ENCODE peak calls at places on chromosomes 6 and 20, in five cellular contexts. F is keratinocyte, P is foreskin fibroblast, M is activated B cell treated with CpG ODN at 0.5 μM for 24 hours, Y is cardiac muscle cell. V is an unnamed sample.

GRCh38 chr6:132819405-132820145 is 5.2 kb downstream of the RPS12 start:
- DNase-seq in F (no peak), P (no peak), M (no peak), Y (no peak), V (no peak)

GRCh38 chr20:38853759-38854158 is 48.3 kb downstream of the PPP1R16B start:
- DNase-seq in F (no peak), P (no peak), M (no peak), Y (no peak), V (no peak)

GRCh38 chr6:95866732-95867131 is 149.0 kb upstream of the FUT9 start:
- DNase-seq in F (no peak), P (no peak), M (no peak), Y (peak), V (no peak)

GRCh38 chr20:16575390-16576140 is 2.3 kb upstream of the KIF16B start:
- DNase-seq in F (no peak), P (no peak), M (no peak), Y (peak), V (no peak)

GRCh38 chr20:4856022-4856755 is 134.5 kb downstream of the PRND start:
- DNase-seq in F (no peak), P (no peak), M (no peak), Y (no peak), V (no peak)

GRCh38 chr6:169961772-169962561 is 210.5 kb downstream of the ERMARD start:
- DNase-seq in F (no peak), P (no peak), M (peak), Y (peak), V (no peak)

GRCh38 chr20:35568645-35569044 is 26.8 kb downstream of the ERGIC3 start:
- DNase-seq in F (no peak), P (no peak), M (no peak), Y (no peak), V (no peak)

GRCh38 chr6:144149894-144150672 is at the start of gene STX11:
- DNase-seq in F (no peak), P (peak), M (peak), Y (peak), V (peak)

GRCh38 chr20:62193079-62194025 is 10.5 kb downstream of the MTG2 start:
- DNase-seq in F (no peak), P (no peak), M (no peak), Y (no peak), V (no peak)

GRCh38 chr6:167720456-167721285 is 106.0 kb upstream of the AFDN start:
- DNase-seq in F (no peak), P (no peak), M (no peak), Y (no peak), V (no peak)

GRCh38 chr6:12014873-12015149 is 2.7 kb downstream of the HIVEP1 start:
- DNase-seq in F (no peak), P (no peak), M (no peak), Y (no peak), V (no peak)

GRCh38 chr6:72616406-72617015 is 5.4 kb upstream of the KCNQ5 start:
- DNase-seq in F (no peak), P (peak), M (no peak), Y (peak), V (no peak)

GRCh38 chr6:155317186-155317585 is 2.9 kb upstream of the TFB1M start:
- DNase-seq in F (no peak), P (no peak), M (no peak), Y (no peak), V (no peak)

GRCh38 chr6:170277893-170278742 is 12.8 kb downstream of the DLL1 start:
- DNase-seq in F (no peak), P (no peak), M (no peak), Y (no peak), V (peak)

GRCh38 chr6:24446670-24447069 is 42.7 kb downstream of the GPLD1 start:
- DNase-seq in F (no peak), P (no peak), M (no peak), Y (no peak), V (no peak)

GRCh38 chr6:152124432-152125074 is 317.1 kb downstream of the ESR1 start:
- DNase-seq in F (no peak), P (peak), M (no peak), Y (peak), V (no peak)

GRCh38 chr20:51513545-51513944 is 29.0 kb downstream of the NFATC2 start:
- DNase-seq in F (no peak), P (no peak), M (no peak), Y (no peak), V (no peak)

GRCh38 chr6:118187568-118188164 is 280.6 kb downstream of the SLC35F1 start:
- DNase-seq in F (no peak), P (no peak), M (no peak), Y (peak), V (no peak)

GRCh38 chr6:136492409-136492808 is 57.8 kb downstream of the MAP7 start:
- DNase-seq in F (no peak), P (no peak), M (no peak), Y (no peak), V (no peak)

GRCh38 chr6:35895560-35895959 is 25.3 kb downstream of the SRPK1 start:
- DNase-seq in F (peak), P (no peak), M (no peak), Y (no peak), V (no peak)

GRCh38 chr20:45456632-45457031 is 12.9 kb upstream of the WFDC2 start:
- DNase-seq in F (no peak), P (no peak), M (no peak), Y (peak), V (no peak)

GRCh38 chr6:73798592-73798991 is 102.6 kb downstream of the CD109 start:
- DNase-seq in F (no peak), P (peak), M (no peak), Y (no peak), V (no peak)

GRCh38 chr6:125952764-125953501 is 3.6 kb upstream of the HINT3 start:
- DNase-seq in F (no peak), P (no peak), M (no peak), Y (no peak), V (no peak)

GRCh38 chr20:57844626-57845596 is 135.1 kb upstream of the PMEPA1 start:
- DNase-seq in F (no peak), P (no peak), M (no peak), Y (no peak), V (no peak)

GRCh38 chr6:15825332-15825930 is 162.6 kb upstream of the DTNBP1 start:
- DNase-seq in F (no peak), P (no peak), M (no peak), Y (no peak), V (no peak)

GRCh38 chr6:52389626-52390360 is 27.8 kb downstream of the PAQR8 start:
- DNase-seq in F (no peak), P (peak), M (no peak), Y (no peak), V (no peak)

GRCh38 chr6:170221052-170221752 is 69.7 kb downstream of the DLL1 start:
- DNase-seq in F (no peak), P (no peak), M (no peak), Y (no peak), V (no peak)

GRCh38 chr6:119862719-119863118 is 513.2 kb upstream of the MAN1A1 start:
- DNase-seq in F (no peak), P (no peak), M (no peak), Y (no peak), V (no peak)

GRCh38 chr6:133062077-133062476 is 179.1 kb upstream of the EYA4 start:
- DNase-seq in F (no peak), P (peak), M (no peak), Y (no peak), V (no peak)

GRCh38 chr6:91166271-91166670 is 579.4 kb upstream of the MAP3K7 start:
- DNase-seq in F (no peak), P (no peak), M (no peak), Y (no peak), V (no peak)

GRCh38 chr6:75750925-75751324 is 1.9 kb downstream of the MYO6 start:
- DNase-seq in F (no peak), P (no peak), M (no peak), Y (no peak), V (no peak)

GRCh38 chr6:167839343-167839742 is 12.6 kb downstream of the AFDN start:
- DNase-seq in F (no peak), P (no peak), M (no peak), Y (no peak), V (no peak)

GRCh38 chr20:14336667-14337066 is 745 bp downstream of the FLRT3 start:
- DNase-seq in F (no peak), P (no peak), M (no peak), Y (peak), V (no peak)

GRCh38 chr6:133697666-133698065 is 191.2 kb upstream of the TCF21 start:
- DNase-seq in F (no peak), P (peak), M (no peak), Y (no peak), V (no peak)

GRCh38 chr6:142055219-142055618 is 77.5 kb upstream of the GJE1 start:
- DNase-seq in F (no peak), P (no peak), M (no peak), Y (no peak), V (no peak)

GRCh38 chr6:116682334-116682712 is 1.3 kb downstream of the KPNA5 start:
- DNase-seq in F (no peak), P (peak), M (no peak), Y (no peak), V (no peak)

GRCh38 chr20:25360631-25361286 is 29.9 kb downstream of the ABHD12 start:
- DNase-seq in F (no peak), P (peak), M (no peak), Y (no peak), V (no peak)

GRCh38 chr20:32983459-32984112 is 20.6 kb downstream of the SUN5 start:
- DNase-seq in F (no peak), P (no peak), M (no peak), Y (no peak), V (no peak)

GRCh38 chr6:13604546-13605416 is 10.4 kb upstream of the NOL7 start:
- DNase-seq in F (no peak), P (no peak), M (no peak), Y (no peak), V (no peak)

GRCh38 chr20:17648782-17649730 is 33.0 kb downstream of the RRBP1 start:
- DNase-seq in F (no peak), P (no peak), M (no peak), Y (peak), V (no peak)
- TF ChIP-seq CTCF in F (peak), P (peak), M (no peak), Y (peak), V (peak)

GRCh38 chr6:41451039-41451438 is 95.1 kb upstream of the FOXP4 start:
- DNase-seq in F (no peak), P (no peak), M (no peak), Y (peak), V (no peak)
- TF ChIP-seq CTCF in F (peak), P (no peak), M (no peak), Y (no peak), V (no peak)

DNA sequence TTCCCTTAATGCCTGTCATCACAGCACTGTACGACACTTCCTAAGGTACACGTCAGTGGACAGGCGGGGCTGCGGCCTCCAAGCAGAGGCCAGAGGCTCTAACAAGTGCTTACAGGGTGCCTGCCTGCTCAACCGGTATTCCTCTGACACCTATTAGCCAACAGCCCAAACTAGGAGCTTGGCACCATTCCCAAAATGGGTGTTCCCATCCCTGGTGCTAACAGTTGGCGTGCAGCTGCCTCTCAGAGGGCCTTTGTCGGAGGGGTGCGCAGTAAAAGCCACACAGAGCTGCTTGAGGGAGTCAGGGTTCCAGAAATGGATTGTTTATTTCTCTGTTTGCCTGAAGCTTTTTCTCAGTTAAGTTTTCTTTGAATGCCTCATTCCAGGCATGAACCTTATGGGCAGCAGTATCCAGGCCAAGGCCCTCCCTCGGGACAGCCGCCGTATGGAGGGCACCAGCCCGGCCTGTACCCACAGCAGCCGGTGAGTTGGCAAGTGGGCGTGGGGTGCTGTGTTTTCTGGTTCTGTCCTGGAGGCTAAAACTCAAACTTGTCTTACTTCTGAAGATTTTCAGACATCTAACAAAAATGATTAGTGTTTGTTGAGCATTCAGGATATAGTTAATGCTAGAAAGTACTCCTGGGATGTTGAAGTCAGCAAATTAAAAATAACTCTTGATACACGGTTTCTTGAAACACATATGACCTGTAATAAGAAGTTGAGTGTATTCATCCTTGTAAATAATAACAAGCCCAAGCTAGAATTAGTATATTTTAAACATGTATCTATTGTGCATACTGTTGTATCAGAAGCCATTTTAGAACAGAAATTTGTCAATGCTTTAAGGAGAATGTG is 124.7 kb downstream of the TMEM242 start:
- DNase-seq in F (peak), P (peak), M (no peak), Y (no peak), V (no peak)
- TF ChIP-seq CTCF in F (no peak), P (no peak), M (no peak), Y (no peak), V (no peak)

DNA sequence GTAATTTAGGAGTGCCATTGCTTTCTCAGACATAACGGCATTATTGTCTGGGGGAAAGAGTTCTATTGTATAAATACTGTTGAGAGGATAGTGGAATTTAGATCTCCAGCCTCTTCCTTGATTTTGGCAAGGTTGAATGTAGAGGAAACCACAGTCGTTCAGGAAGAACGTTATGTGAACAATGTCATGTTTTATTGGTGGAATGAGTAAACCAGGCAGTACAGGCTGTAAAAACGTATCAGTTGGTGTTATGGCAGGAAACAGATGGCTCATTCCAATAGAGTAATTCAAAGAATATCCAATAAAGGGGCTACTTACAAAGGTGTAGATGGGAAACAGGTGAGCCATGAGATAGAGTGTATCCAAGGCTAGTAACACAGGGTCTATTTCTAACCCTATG is 123.6 kb upstream of the SLC35B3 start:
- DNase-seq in F (no peak), P (no peak), M (no peak), Y (no peak), V (no peak)
- TF ChIP-seq CTCF in F (no peak), P (no peak), M (no peak), Y (no peak), V (no peak)

GRCh38 chr20:48371211-48371610 is 456.6 kb downstream of the PREX1 start:
- DNase-seq in F (no peak), P (no peak), M (no peak), Y (no peak), V (no peak)
- TF ChIP-seq CTCF in F (no peak), P (no peak), M (no peak), Y (no peak), V (no peak)

GRCh38 chr20:43191143-43191542 is 1.4 kb upstream of the PTPRT start:
- DNase-seq in F (no peak), P (no peak), M (no peak), Y (no peak), V (no peak)
- TF ChIP-seq CTCF in F (no peak), P (no peak), M (no peak), Y (no peak), V (no peak)